ENCODE peak calls at places on chromosomes 7 and 10, in six cellular contexts. One of them, this sample, is unnamed.
A peak's percentile ranks its signal among the peaks of the same experiment; 100 is the strongest.

GRCh38 chr10:9305018-9305655 is 1250.6 kb downstream of the GATA3 start:
- DNase-seq in anterior cingulate cortex: no peak
- DNase-seq in substantia nigra: no peak
- DNase-seq in uterus: no peak
- DNase-seq in renal cortical epithelial cell: peak; percentile 26
- DNase-seq in esophagus squamous epithelium: no peak
- DNase-seq in this sample: no peak

GRCh38 chr7:47688311-47689100 is 106.6 kb upstream of the TNS3 start:
- DNase-seq in anterior cingulate cortex: no peak
- DNase-seq in esophagus squamous epithelium: no peak
- DNase-seq in uterus: no peak
- DNase-seq in substantia nigra: peak; percentile 39
- DNase-seq in renal cortical epithelial cell: no peak
- DNase-seq in this sample: peak; percentile 32

GRCh38 chr7:96121752-96122151 is 200.1 kb downstream of the SLC25A13 start:
- DNase-seq in uterus: no peak
- DNase-seq in renal cortical epithelial cell: no peak
- DNase-seq in anterior cingulate cortex: no peak
- DNase-seq in substantia nigra: no peak
- DNase-seq in esophagus squamous epithelium: no peak
- DNase-seq in this sample: no peak

GRCh38 chr10:24209421-24209770 is 458 bp downstream of the KIAA1217 start:
- DNase-seq in uterus: no peak
- DNase-seq in renal cortical epithelial cell: peak; percentile 72
- DNase-seq in anterior cingulate cortex: no peak
- DNase-seq in substantia nigra: no peak
- DNase-seq in esophagus squamous epithelium: no peak
- DNase-seq in this sample: no peak

GRCh38 chr7:80277434-80278427 is 143.1 kb downstream of the GNAI1 start:
- DNase-seq in anterior cingulate cortex: no peak
- DNase-seq in substantia nigra: no peak
- DNase-seq in esophagus squamous epithelium: no peak
- DNase-seq in uterus: no peak
- DNase-seq in renal cortical epithelial cell: peak; percentile 99
- DNase-seq in this sample: no peak

GRCh38 chr10:86586516-86586915 is 64.9 kb upstream of the WAPL start:
- DNase-seq in substantia nigra: peak; percentile 14
- DNase-seq in renal cortical epithelial cell: no peak
- DNase-seq in anterior cingulate cortex: peak; percentile 11
- DNase-seq in esophagus squamous epithelium: no peak
- DNase-seq in uterus: no peak
- DNase-seq in this sample: peak; percentile 13

GRCh38 chr7:107592361-107593024 is 12.4 kb downstream of the BCAP29 start:
- DNase-seq in anterior cingulate cortex: no peak
- DNase-seq in esophagus squamous epithelium: no peak
- DNase-seq in substantia nigra: no peak
- DNase-seq in renal cortical epithelial cell: no peak
- DNase-seq in uterus: no peak
- DNase-seq in this sample: no peak

GRCh38 chr7:120272896-120273475 is at the start of gene KCND2:
- DNase-seq in esophagus squamous epithelium: no peak
- DNase-seq in anterior cingulate cortex: no peak
- DNase-seq in renal cortical epithelial cell: no peak
- DNase-seq in uterus: peak; percentile 30
- DNase-seq in substantia nigra: no peak
- DNase-seq in this sample: no peak

GRCh38 chr7:55280031-55280454 is 85.1 kb upstream of the LANCL2 start:
- DNase-seq in substantia nigra: peak; percentile 22
- DNase-seq in anterior cingulate cortex: peak; percentile 35
- DNase-seq in esophagus squamous epithelium: no peak
- DNase-seq in renal cortical epithelial cell: peak; percentile 62
- DNase-seq in uterus: peak; percentile 69
- DNase-seq in this sample: peak; percentile 30

GRCh38 chr7:5519515-5519928 is 95.9 kb upstream of the TNRC18 start:
- DNase-seq in renal cortical epithelial cell: no peak
- DNase-seq in esophagus squamous epithelium: no peak
- DNase-seq in anterior cingulate cortex: no peak
- DNase-seq in substantia nigra: no peak
- DNase-seq in uterus: no peak
- DNase-seq in this sample: no peak

GRCh38 chr7:111650456-111650999 is 88.2 kb upstream of the IMMP2L start:
- DNase-seq in uterus: no peak
- DNase-seq in substantia nigra: no peak
- DNase-seq in anterior cingulate cortex: no peak
- DNase-seq in esophagus squamous epithelium: no peak
- DNase-seq in renal cortical epithelial cell: peak; percentile 3
- DNase-seq in this sample: no peak

GRCh38 chr7:39644170-39644569 is 20.8 kb downstream of the RALA start:
- DNase-seq in uterus: no peak
- DNase-seq in anterior cingulate cortex: no peak
- DNase-seq in esophagus squamous epithelium: no peak
- DNase-seq in substantia nigra: no peak
- DNase-seq in renal cortical epithelial cell: no peak
- DNase-seq in this sample: no peak

GRCh38 chr10:102994551-102995295 is 76.6 kb downstream of the CNNM2 start:
- DNase-seq in esophagus squamous epithelium: no peak
- DNase-seq in substantia nigra: no peak
- DNase-seq in anterior cingulate cortex: no peak
- DNase-seq in uterus: no peak
- DNase-seq in renal cortical epithelial cell: no peak
- DNase-seq in this sample: no peak

GRCh38 chr10:89314676-89315075 is 12.8 kb downstream of the IFIT2 start:
- DNase-seq in renal cortical epithelial cell: no peak
- DNase-seq in anterior cingulate cortex: no peak
- DNase-seq in substantia nigra: no peak
- DNase-seq in uterus: no peak
- DNase-seq in esophagus squamous epithelium: no peak
- DNase-seq in this sample: no peak

GRCh38 chr7:23586159-23586558 is 11.0 kb upstream of the CCDC126 start:
- DNase-seq in uterus: no peak
- DNase-seq in esophagus squamous epithelium: no peak
- DNase-seq in substantia nigra: no peak
- DNase-seq in anterior cingulate cortex: no peak
- DNase-seq in renal cortical epithelial cell: no peak
- DNase-seq in this sample: no peak

GRCh38 chr10:70146489-70147488 is at the start of gene TYSND1:
- DNase-seq in uterus: peak; percentile 98
- DNase-seq in esophagus squamous epithelium: peak; percentile 86
- DNase-seq in anterior cingulate cortex: peak; percentile 96
- DNase-seq in renal cortical epithelial cell: peak; percentile 96
- DNase-seq in substantia nigra: peak; percentile 88
- DNase-seq in this sample: peak; percentile 83

GRCh38 chr7:139720705-139721231 is 57.0 kb downstream of the HIPK2 start:
- DNase-seq in uterus: peak; percentile 58
- DNase-seq in anterior cingulate cortex: no peak
- DNase-seq in substantia nigra: no peak
- DNase-seq in renal cortical epithelial cell: no peak
- DNase-seq in esophagus squamous epithelium: no peak
- DNase-seq in this sample: no peak

GRCh38 chr10:3852147-3852904 is 67.3 kb upstream of the KLF6 start:
- DNase-seq in anterior cingulate cortex: peak; percentile 3
- DNase-seq in esophagus squamous epithelium: no peak
- DNase-seq in substantia nigra: no peak
- DNase-seq in renal cortical epithelial cell: peak; percentile 100
- DNase-seq in uterus: peak; percentile 94
- DNase-seq in this sample: no peak

GRCh38 chr10:112307631-112308502 is 24.7 kb downstream of the TECTB start:
- DNase-seq in esophagus squamous epithelium: no peak
- DNase-seq in substantia nigra: no peak
- DNase-seq in uterus: no peak
- DNase-seq in renal cortical epithelial cell: peak; percentile 62
- DNase-seq in anterior cingulate cortex: no peak
- DNase-seq in this sample: peak; percentile 5

GRCh38 chr10:66587680-66588050 is 338.2 kb upstream of the LRRTM3 start:
- DNase-seq in renal cortical epithelial cell: no peak
- DNase-seq in uterus: no peak
- DNase-seq in substantia nigra: no peak
- DNase-seq in esophagus squamous epithelium: no peak
- DNase-seq in anterior cingulate cortex: no peak
- DNase-seq in this sample: no peak

GRCh38 chr7:37065779-37066271 is 341.5 kb upstream of the AOAH start:
- DNase-seq in esophagus squamous epithelium: no peak
- DNase-seq in anterior cingulate cortex: no peak
- DNase-seq in uterus: no peak
- DNase-seq in renal cortical epithelial cell: peak; percentile 3
- DNase-seq in substantia nigra: no peak
- DNase-seq in this sample: no peak

GRCh38 chr10:132386419-132386831 is 10.6 kb upstream of the PWWP2B start:
- DNase-seq in esophagus squamous epithelium: no peak
- DNase-seq in substantia nigra: no peak
- DNase-seq in uterus: peak; percentile 25
- DNase-seq in anterior cingulate cortex: no peak
- DNase-seq in renal cortical epithelial cell: no peak
- DNase-seq in this sample: no peak

GRCh38 chr7:100176096-100176835 is 915 bp downstream of the GPC2 start:
- DNase-seq in esophagus squamous epithelium: no peak
- DNase-seq in anterior cingulate cortex: no peak
- DNase-seq in substantia nigra: no peak
- DNase-seq in uterus: no peak
- DNase-seq in renal cortical epithelial cell: no peak
- DNase-seq in this sample: no peak

GRCh38 chr7:101841328-101841727 is 23.9 kb downstream of the CUX1 start:
- DNase-seq in esophagus squamous epithelium: no peak
- DNase-seq in uterus: no peak
- DNase-seq in anterior cingulate cortex: no peak
- DNase-seq in renal cortical epithelial cell: no peak
- DNase-seq in substantia nigra: no peak
- DNase-seq in this sample: no peak

GRCh38 chr7:145557805-145558204 is 558.8 kb upstream of the CNTNAP2 start:
- DNase-seq in renal cortical epithelial cell: no peak
- DNase-seq in anterior cingulate cortex: no peak
- DNase-seq in esophagus squamous epithelium: no peak
- DNase-seq in substantia nigra: no peak
- DNase-seq in uterus: no peak
- DNase-seq in this sample: no peak

GRCh38 chr7:151632750-151633515 is 113.2 kb upstream of the RHEB start:
- DNase-seq in renal cortical epithelial cell: no peak
- DNase-seq in esophagus squamous epithelium: peak; percentile 6
- DNase-seq in uterus: peak; percentile 39
- DNase-seq in anterior cingulate cortex: no peak
- DNase-seq in substantia nigra: peak; percentile 14
- DNase-seq in this sample: no peak

GRCh38 chr10:95742529-95742884 is 13.5 kb upstream of the ENTPD1 start:
- DNase-seq in esophagus squamous epithelium: no peak
- DNase-seq in substantia nigra: no peak
- DNase-seq in uterus: peak; percentile 42
- DNase-seq in anterior cingulate cortex: no peak
- DNase-seq in renal cortical epithelial cell: peak; percentile 69
- DNase-seq in this sample: no peak

GRCh38 chr7:28078036-28078901 is 102.3 kb downstream of the JAZF1 start:
- DNase-seq in esophagus squamous epithelium: no peak
- DNase-seq in substantia nigra: no peak
- DNase-seq in anterior cingulate cortex: no peak
- DNase-seq in renal cortical epithelial cell: peak; percentile 42
- DNase-seq in uterus: peak; percentile 54
- DNase-seq in this sample: no peak

GRCh38 chr10:21526952-21527633 is 1.6 kb upstream of the SKIDA1 start:
- DNase-seq in substantia nigra: peak; percentile 59
- DNase-seq in renal cortical epithelial cell: no peak
- DNase-seq in anterior cingulate cortex: no peak
- DNase-seq in esophagus squamous epithelium: no peak
- DNase-seq in uterus: peak; percentile 61
- DNase-seq in this sample: peak; percentile 57

GRCh38 chr7:43781726-43782607 is 23.5 kb downstream of the BLVRA start:
- DNase-seq in uterus: no peak
- DNase-seq in substantia nigra: no peak
- DNase-seq in renal cortical epithelial cell: peak; percentile 50
- DNase-seq in esophagus squamous epithelium: no peak
- DNase-seq in anterior cingulate cortex: no peak
- DNase-seq in this sample: no peak

This sample was measured in hypothalamus.